ENCODE peak calls at places on chromosomes 16 and 17, in seven cellular contexts. T is stimulated activated naive CD4-positive, alpha-beta T cell treated with Interleukin-2 at 50 U/mL for 16 hours; S is HFFc6; O is NCI-H187; P is lung; J is fibroblast of gingiva; W is AML-193. N is an unnamed sample.

GRCh38 chr17:74773871-74774286 is 2.3 kb downstream of the NAT9 start:
- DNase-seq in O (no peak), W (no peak), S (peak; percentile 61), T (no peak), P (no peak), J (peak; percentile 33), N (no peak)

GRCh38 chr16:997440-998051 is 16.0 kb downstream of the SOX8 start:
- DNase-seq in O (no peak), S (peak; percentile 65), J (no peak), P (peak; percentile 41), T (peak; percentile 59), W (no peak), N (peak; percentile 48)

GRCh38 chr17:19318611-19319010 is 43.9 kb downstream of the B9D1 start:
- DNase-seq in O (no peak), S (no peak), P (no peak), T (no peak), W (no peak), J (no peak), N (no peak)

GRCh38 chr17:38970128-38970527 is 2.9 kb upstream of the FBXO47 start:
- DNase-seq in P (no peak), W (no peak), J (no peak), S (no peak), O (no peak), T (no peak), N (no peak)

GRCh38 chr17:16013943-16014407 is 14.4 kb downstream of the TTC19 start:
- DNase-seq in J (peak; percentile 50), W (no peak), P (no peak), S (peak; percentile 67), T (no peak), O (no peak), N (no peak)

GRCh38 chr17:58333396-58334207 is 5.0 kb upstream of the TSPOAP1 start:
- DNase-seq in W (peak; percentile 74), P (no peak), S (no peak), O (no peak), T (no peak), J (no peak), N (no peak)

GRCh38 chr17:83103200-83103937 is 24.0 kb downstream of the METRNL start:
- DNase-seq in J (peak; percentile 69), P (no peak), W (no peak), S (no peak), O (peak; percentile 90), T (peak; percentile 38), N (no peak)

GRCh38 chr17:50712641-50713296 is 5.1 kb upstream of the ANKRD40 start:
- DNase-seq in S (no peak), W (no peak), O (no peak), J (no peak), T (no peak), P (no peak), N (no peak)

GRCh38 chr17:74654742-74655141 is 31.2 kb upstream of the CD300E start:
- DNase-seq in W (no peak), J (no peak), P (no peak), O (no peak), T (no peak), S (no peak), N (no peak)

GRCh38 chr17:50956409-50956749 is 90.2 kb upstream of the TOB1 start:
- DNase-seq in J (no peak), T (no peak), W (no peak), P (no peak), S (no peak), O (no peak), N (no peak)

GRCh38 chr16:74871608-74872007 is 97.0 kb upstream of the FA2H start:
- DNase-seq in W (no peak), S (no peak), J (no peak), T (no peak), P (no peak), O (no peak), N (no peak)

GRCh38 chr17:9284884-9285283 is 263.6 kb downstream of the NTN1 start:
- DNase-seq in S (no peak), O (no peak), W (no peak), J (no peak), P (no peak), T (no peak), N (no peak)

GRCh38 chr17:56505154-56505756 is 88.2 kb upstream of the NOG start:
- DNase-seq in J (no peak), S (no peak), T (no peak), W (no peak), P (no peak), O (no peak), N (no peak)